ENCODE peak calls at places on chromosomes 11 and 22, in six cellular contexts. U is AG10803, O is OCI-LY7, F is neural progenitor cell, T is hepatocyte, K is fibroblast of lung. H is an unnamed sample.

GRCh38 chr11:70142171-70142875 is 60.8 kb upstream of the FADD start:
- DNase-seq in K (peak; percentile 18), F (peak; percentile 50), O (no peak), T (peak; percentile 58), U (no peak), H (no peak)

GRCh38 chr11:111604392-111605009 is 2.3 kb downstream of the SIK2 start:
- DNase-seq in U (peak; percentile 39), F (peak; percentile 79), K (peak; percentile 33), T (peak; percentile 67), O (peak; percentile 67), H (peak; percentile 57)

GRCh38 chr11:95254139-95254704 is 23.2 kb upstream of the SESN3 start:
- DNase-seq in F (peak; percentile 70), K (peak; percentile 91), T (peak; percentile 92), O (peak; percentile 96), U (peak; percentile 84), H (peak; percentile 91)

GRCh38 chr22:32561163-32561562 is 86.6 kb downstream of the FBXO7 start:
- DNase-seq in F (no peak), O (no peak), K (no peak), U (no peak), T (no peak), H (no peak)

GRCh38 chr11:25860677-25861445 is 471.1 kb upstream of the ANO3 start:
- DNase-seq in T (peak; percentile 38), K (peak; percentile 17), U (no peak), F (no peak), O (no peak), H (peak; percentile 74)

GRCh38 chr11:129620705-129621104 is 194.9 kb upstream of the TMEM45B start:
- DNase-seq in T (no peak), U (no peak), O (no peak), F (no peak), K (peak; percentile 57), H (no peak)

GRCh38 chr22:18954333-18954732 is 18.2 kb upstream of the PRODH start:
- DNase-seq in T (peak; percentile 83), O (peak; percentile 57), K (peak; percentile 16), F (peak; percentile 81), U (peak; percentile 10), H (peak; percentile 48)

GRCh38 chr11:14969922-14970323 is 2.2 kb downstream of the CALCA start:
- DNase-seq in F (peak; percentile 86), O (peak; percentile 21), U (no peak), K (no peak), T (peak; percentile 69), H (peak; percentile 26)

GRCh38 chr22:30079952-30080533 is at the start of gene HORMAD2:
- DNase-seq in F (peak; percentile 96), T (peak; percentile 70), K (peak; percentile 72), U (peak; percentile 1), O (no peak), H (peak; percentile 33)

GRCh38 chr11:9060700-9061111 is 30.7 kb downstream of the SCUBE2 start:
- DNase-seq in K (no peak), T (no peak), O (peak; percentile 19), U (no peak), F (peak; percentile 63), H (no peak)
- TF ChIP-seq CTCF in K (no peak), T (no peak), O (peak; percentile 62), U (peak; percentile 14), F (peak; percentile 59), H (peak; percentile 12)

DNA sequence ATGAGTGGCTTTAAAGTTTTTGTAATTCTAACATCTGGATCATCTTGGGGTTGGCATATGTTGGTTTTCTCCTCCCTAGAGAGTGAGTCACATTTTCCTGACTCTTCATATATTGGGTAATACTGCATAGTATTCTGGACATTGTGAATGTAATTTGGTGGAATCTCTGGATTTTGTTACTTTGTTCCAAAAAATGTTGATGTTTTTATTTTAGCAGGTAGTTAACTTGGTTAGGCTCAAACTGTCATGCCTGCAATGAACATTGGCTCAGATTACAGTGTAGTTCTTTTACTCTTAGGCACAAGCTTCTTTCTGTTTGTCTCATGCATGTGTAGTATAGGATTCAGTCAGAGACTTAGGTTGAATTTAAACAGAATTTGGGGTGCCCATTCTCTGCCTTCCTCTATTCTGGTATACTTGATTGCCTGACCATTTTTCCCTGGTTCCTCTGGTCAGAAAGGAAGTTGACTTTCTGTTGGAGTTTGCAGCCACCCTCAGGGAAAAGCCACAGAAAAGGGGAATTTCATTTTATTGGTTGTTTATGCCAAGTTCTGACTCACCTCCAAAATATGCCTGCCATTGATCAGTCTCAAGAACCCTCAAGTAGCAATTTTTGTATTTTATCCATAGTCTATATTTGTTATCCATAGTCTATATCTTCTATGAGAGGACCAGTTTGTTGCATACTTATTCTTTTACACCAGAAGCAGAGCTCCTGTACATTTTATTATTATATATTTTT is 151.7 kb downstream of the UVRAG start:
- DNase-seq in F (no peak), U (peak; percentile 92), K (peak; percentile 71), T (peak; percentile 19), O (no peak), H (peak; percentile 93)
- H3K4me3 ChIP-seq in F (no peak overlapping the region), U (no peak overlapping the region), K (no peak overlapping the region), T (no peak overlapping the region), O (no peak overlapping the region), H (no peak overlapping the region)

DNA sequence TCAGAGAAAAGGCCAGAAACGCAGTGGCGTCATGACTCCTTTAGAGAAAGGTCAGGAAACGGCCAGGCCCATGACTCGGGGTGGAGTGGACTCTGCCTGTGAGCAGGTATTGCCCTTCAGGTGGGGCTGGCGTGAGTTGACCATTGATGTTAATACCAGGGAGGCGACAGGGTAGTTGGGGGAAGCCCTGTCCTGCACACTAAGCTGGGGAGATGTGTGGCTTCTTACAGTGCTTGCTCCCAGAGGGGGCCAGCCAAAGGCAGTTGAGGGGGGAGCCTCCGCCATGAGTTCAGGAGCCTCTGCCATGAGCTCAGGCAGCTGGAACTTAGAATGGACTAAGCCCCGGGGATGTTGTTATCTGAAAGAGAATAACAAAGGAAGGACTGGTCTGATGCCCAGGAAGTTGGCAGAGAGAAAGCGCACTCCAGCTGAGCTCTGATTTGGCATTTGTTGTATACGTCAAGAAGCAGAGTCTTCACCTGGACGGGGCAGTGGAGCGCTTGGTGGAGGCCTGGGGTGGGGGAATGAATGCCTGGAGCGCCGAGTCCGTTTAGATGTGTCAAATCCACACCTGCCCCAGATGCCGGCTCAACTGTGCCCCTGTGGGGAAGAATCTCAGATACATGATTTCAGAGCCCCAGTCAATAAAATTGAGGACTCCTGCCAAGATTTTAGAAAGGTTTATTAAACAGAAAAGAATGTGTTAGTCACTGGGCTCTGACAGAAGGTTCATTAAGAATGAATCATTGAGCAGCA is 222.5 kb downstream of the TBC1D22A start:
- DNase-seq in T (no peak), O (no peak), F (no peak), K (peak; percentile 84), U (peak; percentile 66), H (peak; percentile 40)
- TF ChIP-seq CTCF in T (no peak), O (no peak), F (no peak), K (no peak), U (no peak), H (no peak)

DNA sequence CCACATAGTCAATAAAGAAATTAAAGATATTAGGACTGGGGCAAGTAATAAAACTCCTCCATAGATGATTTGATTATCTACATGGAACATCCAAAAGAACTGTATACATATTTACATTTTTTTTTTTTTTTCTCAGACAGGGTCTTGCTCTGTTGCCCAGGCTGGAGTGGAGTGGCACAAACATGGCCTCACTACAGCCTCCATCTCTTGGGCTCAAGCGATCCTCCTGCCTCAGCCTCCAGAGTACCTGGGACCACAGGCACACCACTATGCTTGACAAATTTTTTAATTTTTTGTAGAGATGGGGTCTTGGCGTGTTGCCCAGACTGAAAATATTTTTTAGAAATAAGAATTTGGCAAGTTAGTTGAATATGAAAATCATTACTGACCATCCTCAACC is 24.7 kb downstream of the REXO2 start:
- DNase-seq in T (no peak), O (no peak), F (no peak), K (no peak), U (no peak), H (no peak)
- H3K4me3 ChIP-seq in T (no peak overlapping the region), O (no peak overlapping the region), F (no peak overlapping the region), K (no peak overlapping the region), U (no peak overlapping the region), H (no peak overlapping the region)

GRCh38 chr11:20243974-20244373 is 83.7 kb upstream of the DBX1 start:
- DNase-seq in U (no peak), T (no peak), F (no peak), K (no peak), O (no peak), H (no peak)
- TF ChIP-seq CTCF in U (peak; percentile 17), T (no peak), F (peak; percentile 53), K (no peak), O (peak; percentile 72), H (peak; percentile 42)

H was measured in fibroblast of pulmonary artery.